ENCODE peak calls at places on chromosomes 12 and 14, in seven cellular contexts. One of them, this sample, is unnamed.

GRCh38 chr14:70254476-70254961 is 65.8 kb upstream of the SLC8A3 start:
- DNase-seq in foreskin fibroblast: peak; percentile 58
- DNase-seq in CD8-positive, alpha-beta T cell: no peak
- DNase-seq in thoracic aorta: no peak
- DNase-seq in mammary epithelial cell: peak; percentile 63
- DNase-seq in tibial artery: no peak
- DNase-seq in fibroblast of the aortic adventitia: no peak
- DNase-seq in this sample: peak; percentile 8

GRCh38 chr14:104588066-104588857 is 8.7 kb downstream of the C14orf180 start:
- DNase-seq in foreskin fibroblast: no peak
- DNase-seq in CD8-positive, alpha-beta T cell: no peak
- DNase-seq in thoracic aorta: no peak
- DNase-seq in mammary epithelial cell: no peak
- DNase-seq in tibial artery: no peak
- DNase-seq in fibroblast of the aortic adventitia: no peak
- DNase-seq in this sample: no peak

GRCh38 chr14:50001999-50002925 is 109.4 kb downstream of the ARF6 start:
- DNase-seq in foreskin fibroblast: no peak
- DNase-seq in CD8-positive, alpha-beta T cell: peak; percentile 48
- DNase-seq in thoracic aorta: no peak
- DNase-seq in mammary epithelial cell: peak; percentile 32
- DNase-seq in tibial artery: peak; percentile 28
- DNase-seq in fibroblast of the aortic adventitia: no peak
- DNase-seq in this sample: no peak

GRCh38 chr12:6635375-6635855 is 344 bp downstream of the LPAR5 start:
- DNase-seq in foreskin fibroblast: no peak
- DNase-seq in CD8-positive, alpha-beta T cell: peak; percentile 52
- DNase-seq in thoracic aorta: no peak
- DNase-seq in mammary epithelial cell: no peak
- DNase-seq in tibial artery: no peak
- DNase-seq in fibroblast of the aortic adventitia: no peak
- DNase-seq in this sample: no peak

GRCh38 chr12:50618864-50619609 is 114.3 kb downstream of the DIP2B start:
- DNase-seq in foreskin fibroblast: peak; percentile 50
- DNase-seq in CD8-positive, alpha-beta T cell: no peak
- DNase-seq in thoracic aorta: no peak
- DNase-seq in mammary epithelial cell: peak; percentile 79
- DNase-seq in tibial artery: no peak
- DNase-seq in fibroblast of the aortic adventitia: peak; percentile 56
- DNase-seq in this sample: peak; percentile 15

GRCh38 chr14:104507443-104507842 is 72.1 kb upstream of the C14orf180 start:
- DNase-seq in foreskin fibroblast: no peak
- DNase-seq in CD8-positive, alpha-beta T cell: no peak
- DNase-seq in thoracic aorta: no peak
- DNase-seq in mammary epithelial cell: no peak
- DNase-seq in tibial artery: no peak
- DNase-seq in fibroblast of the aortic adventitia: no peak
- DNase-seq in this sample: no peak

GRCh38 chr14:106372870-106373657 is 846.7 kb downstream of the TMEM121 start:
- DNase-seq in foreskin fibroblast: no peak
- DNase-seq in CD8-positive, alpha-beta T cell: peak; percentile 63
- DNase-seq in thoracic aorta: no peak
- DNase-seq in mammary epithelial cell: no peak
- DNase-seq in tibial artery: no peak
- DNase-seq in fibroblast of the aortic adventitia: no peak
- DNase-seq in this sample: no peak

GRCh38 chr12:115088995-115089841 is 405.2 kb upstream of the TBX3 start:
- DNase-seq in foreskin fibroblast: no peak
- DNase-seq in CD8-positive, alpha-beta T cell: no peak
- DNase-seq in thoracic aorta: no peak
- DNase-seq in mammary epithelial cell: no peak
- DNase-seq in tibial artery: no peak
- DNase-seq in fibroblast of the aortic adventitia: no peak
- DNase-seq in this sample: no peak

GRCh38 chr14:50812856-50813543 is 18.0 kb downstream of the NIN start:
- DNase-seq in foreskin fibroblast: no peak
- DNase-seq in CD8-positive, alpha-beta T cell: no peak
- DNase-seq in thoracic aorta: no peak
- DNase-seq in mammary epithelial cell: no peak
- DNase-seq in tibial artery: no peak
- DNase-seq in fibroblast of the aortic adventitia: no peak
- DNase-seq in this sample: no peak

GRCh38 chr12:8644345-8645248 is 18.0 kb downstream of the MFAP5 start:
- DNase-seq in foreskin fibroblast: no peak
- DNase-seq in CD8-positive, alpha-beta T cell: peak; percentile 13
- DNase-seq in thoracic aorta: no peak
- DNase-seq in mammary epithelial cell: peak; percentile 68
- DNase-seq in tibial artery: no peak
- DNase-seq in fibroblast of the aortic adventitia: no peak
- DNase-seq in this sample: peak; percentile 17

GRCh38 chr12:90211017-90211416 is 502.4 kb upstream of the ATP2B1 start:
- DNase-seq in foreskin fibroblast: peak; percentile 58
- DNase-seq in CD8-positive, alpha-beta T cell: no peak
- DNase-seq in thoracic aorta: no peak
- DNase-seq in mammary epithelial cell: peak; percentile 77
- DNase-seq in tibial artery: no peak
- DNase-seq in fibroblast of the aortic adventitia: peak; percentile 48
- DNase-seq in this sample: peak; percentile 57

GRCh38 chr14:80653951-80654350 is 287.6 kb downstream of the CEP128 start:
- DNase-seq in foreskin fibroblast: peak; percentile 10
- DNase-seq in CD8-positive, alpha-beta T cell: no peak
- DNase-seq in thoracic aorta: no peak
- DNase-seq in mammary epithelial cell: no peak
- DNase-seq in tibial artery: no peak
- DNase-seq in fibroblast of the aortic adventitia: no peak
- DNase-seq in this sample: no peak

GRCh38 chr12:6074394-6074793 is 50.1 kb downstream of the VWF start:
- DNase-seq in foreskin fibroblast: no peak
- DNase-seq in CD8-positive, alpha-beta T cell: no peak
- DNase-seq in thoracic aorta: no peak
- DNase-seq in mammary epithelial cell: no peak
- DNase-seq in tibial artery: no peak
- DNase-seq in fibroblast of the aortic adventitia: no peak
- DNase-seq in this sample: no peak

GRCh38 chr12:52953181-52953841 is 4.4 kb downstream of the KRT18 start:
- DNase-seq in foreskin fibroblast: no peak
- DNase-seq in CD8-positive, alpha-beta T cell: no peak
- DNase-seq in thoracic aorta: no peak
- DNase-seq in mammary epithelial cell: no peak
- DNase-seq in tibial artery: no peak
- DNase-seq in fibroblast of the aortic adventitia: no peak
- DNase-seq in this sample: no peak

GRCh38 chr12:117863004-117863709 is 105.6 kb downstream of the KSR2 start:
- DNase-seq in foreskin fibroblast: peak; percentile 5
- DNase-seq in CD8-positive, alpha-beta T cell: no peak
- DNase-seq in thoracic aorta: no peak
- DNase-seq in mammary epithelial cell: peak; percentile 51
- DNase-seq in tibial artery: no peak
- DNase-seq in fibroblast of the aortic adventitia: no peak
- DNase-seq in this sample: peak; percentile 69

GRCh38 chr12:24948816-24949722 is at the start of gene BCAT1:
- DNase-seq in foreskin fibroblast: peak; percentile 92
- DNase-seq in CD8-positive, alpha-beta T cell: no peak
- DNase-seq in thoracic aorta: peak; percentile 18
- DNase-seq in mammary epithelial cell: peak; percentile 32
- DNase-seq in tibial artery: peak; percentile 74
- DNase-seq in fibroblast of the aortic adventitia: peak; percentile 86
- DNase-seq in this sample: peak; percentile 77

GRCh38 chr12:85575115-85576096 is 260.8 kb downstream of the RASSF9 start:
- DNase-seq in foreskin fibroblast: peak; percentile 81
- DNase-seq in CD8-positive, alpha-beta T cell: no peak
- DNase-seq in thoracic aorta: no peak
- DNase-seq in mammary epithelial cell: peak; percentile 47
- DNase-seq in tibial artery: peak; percentile 39
- DNase-seq in fibroblast of the aortic adventitia: peak; percentile 79
- DNase-seq in this sample: peak; percentile 70

GRCh38 chr14:105090493-105091334 is 25.5 kb upstream of the GPR132 start:
- DNase-seq in foreskin fibroblast: peak; percentile 91
- DNase-seq in CD8-positive, alpha-beta T cell: peak; percentile 86
- DNase-seq in thoracic aorta: no peak
- DNase-seq in mammary epithelial cell: peak; percentile 73
- DNase-seq in tibial artery: peak; percentile 81
- DNase-seq in fibroblast of the aortic adventitia: peak; percentile 74
- DNase-seq in this sample: peak; percentile 68

GRCh38 chr14:34701808-34702207 is 12.6 kb downstream of the CFL2 start:
- DNase-seq in foreskin fibroblast: no peak
- DNase-seq in CD8-positive, alpha-beta T cell: no peak
- DNase-seq in thoracic aorta: no peak
- DNase-seq in mammary epithelial cell: no peak
- DNase-seq in tibial artery: no peak
- DNase-seq in fibroblast of the aortic adventitia: no peak
- DNase-seq in this sample: no peak

GRCh38 chr12:82754856-82755255 is 68.2 kb downstream of the TMTC2 start:
- DNase-seq in foreskin fibroblast: no peak
- DNase-seq in CD8-positive, alpha-beta T cell: no peak
- DNase-seq in thoracic aorta: no peak
- DNase-seq in mammary epithelial cell: no peak
- DNase-seq in tibial artery: no peak
- DNase-seq in fibroblast of the aortic adventitia: peak; percentile 41
- DNase-seq in this sample: no peak

GRCh38 chr14:31420013-31420318 is 384 bp downstream of the HEATR5A start:
- DNase-seq in foreskin fibroblast: no peak
- DNase-seq in CD8-positive, alpha-beta T cell: peak; percentile 6
- DNase-seq in thoracic aorta: no peak
- DNase-seq in mammary epithelial cell: peak; percentile 58
- DNase-seq in tibial artery: peak; percentile 33
- DNase-seq in fibroblast of the aortic adventitia: no peak
- DNase-seq in this sample: no peak

GRCh38 chr14:54590481-54590880 is 23.6 kb downstream of the SAMD4A start:
- DNase-seq in foreskin fibroblast: peak; percentile 35
- DNase-seq in CD8-positive, alpha-beta T cell: no peak
- DNase-seq in thoracic aorta: no peak
- DNase-seq in mammary epithelial cell: no peak
- DNase-seq in tibial artery: no peak
- DNase-seq in fibroblast of the aortic adventitia: no peak
- DNase-seq in this sample: no peak

GRCh38 chr14:93943930-93944329 is 16.8 kb downstream of the FAM181A start:
- DNase-seq in foreskin fibroblast: no peak
- DNase-seq in CD8-positive, alpha-beta T cell: no peak
- DNase-seq in thoracic aorta: no peak
- DNase-seq in mammary epithelial cell: no peak
- DNase-seq in tibial artery: no peak
- DNase-seq in fibroblast of the aortic adventitia: no peak
- DNase-seq in this sample: no peak

GRCh38 chr12:50197297-50197727 is 30.1 kb upstream of the CERS5 start:
- DNase-seq in foreskin fibroblast: no peak
- DNase-seq in CD8-positive, alpha-beta T cell: no peak
- DNase-seq in thoracic aorta: no peak
- DNase-seq in mammary epithelial cell: no peak
- DNase-seq in tibial artery: no peak
- DNase-seq in fibroblast of the aortic adventitia: peak; percentile 59
- DNase-seq in this sample: no peak

GRCh38 chr12:88947486-88948043 is 367.3 kb upstream of the KITLG start:
- DNase-seq in foreskin fibroblast: no peak
- DNase-seq in CD8-positive, alpha-beta T cell: no peak
- DNase-seq in thoracic aorta: no peak
- DNase-seq in mammary epithelial cell: no peak
- DNase-seq in tibial artery: no peak
- DNase-seq in fibroblast of the aortic adventitia: no peak
- DNase-seq in this sample: no peak

GRCh38 chr12:68804654-68805591 is 3.1 kb upstream of the MDM2 start:
- DNase-seq in foreskin fibroblast: no peak
- DNase-seq in CD8-positive, alpha-beta T cell: no peak
- DNase-seq in thoracic aorta: no peak
- DNase-seq in mammary epithelial cell: no peak
- DNase-seq in tibial artery: no peak
- DNase-seq in fibroblast of the aortic adventitia: no peak
- DNase-seq in this sample: no peak

GRCh38 chr12:124543052-124543590 is 24.3 kb downstream of the NCOR2 start:
- DNase-seq in foreskin fibroblast: no peak
- DNase-seq in CD8-positive, alpha-beta T cell: no peak
- DNase-seq in thoracic aorta: no peak
- DNase-seq in mammary epithelial cell: no peak
- DNase-seq in tibial artery: no peak
- DNase-seq in fibroblast of the aortic adventitia: no peak
- DNase-seq in this sample: no peak

GRCh38 chr14:34826661-34827060 is 48.5 kb downstream of the BAZ1A start:
- DNase-seq in foreskin fibroblast: peak; percentile 78
- DNase-seq in CD8-positive, alpha-beta T cell: no peak
- DNase-seq in thoracic aorta: no peak
- DNase-seq in mammary epithelial cell: peak; percentile 32
- DNase-seq in tibial artery: no peak
- DNase-seq in fibroblast of the aortic adventitia: peak; percentile 16
- DNase-seq in this sample: peak; percentile 70

GRCh38 chr12:1925125-1925963 is 6.9 kb upstream of the CACNA2D4 start:
- DNase-seq in foreskin fibroblast: no peak
- DNase-seq in CD8-positive, alpha-beta T cell: no peak
- DNase-seq in thoracic aorta: no peak
- DNase-seq in mammary epithelial cell: no peak
- DNase-seq in tibial artery: no peak
- DNase-seq in fibroblast of the aortic adventitia: no peak
- DNase-seq in this sample: no peak

GRCh38 chr12:5898874-5899273 is 46.2 kb downstream of the ANO2 start:
- DNase-seq in foreskin fibroblast: no peak
- DNase-seq in CD8-positive, alpha-beta T cell: no peak
- DNase-seq in thoracic aorta: no peak
- DNase-seq in mammary epithelial cell: no peak
- DNase-seq in tibial artery: no peak
- DNase-seq in fibroblast of the aortic adventitia: no peak
- DNase-seq in this sample: no peak

GRCh38 chr14:64704145-64704742 is at the start of gene PLEKHG3:
- DNase-seq in foreskin fibroblast: peak; percentile 79
- DNase-seq in CD8-positive, alpha-beta T cell: no peak
- DNase-seq in thoracic aorta: no peak
- DNase-seq in mammary epithelial cell: peak; percentile 82
- DNase-seq in tibial artery: peak; percentile 60
- DNase-seq in fibroblast of the aortic adventitia: peak; percentile 65
- DNase-seq in this sample: peak; percentile 56
- H3K4me3 ChIP-seq in foreskin fibroblast: peak within 1 kb of the TSS; percentile 75
- H3K4me3 ChIP-seq in CD8-positive, alpha-beta T cell: peak within 1 kb of the TSS; percentile 49
- H3K4me3 ChIP-seq in thoracic aorta: peak within 1 kb of the TSS; percentile 87
- H3K4me3 ChIP-seq in mammary epithelial cell: peak within 1 kb of the TSS; percentile 82
- H3K4me3 ChIP-seq in tibial artery: peak within 1 kb of the TSS; percentile 88
- H3K4me3 ChIP-seq in fibroblast of the aortic adventitia: peak within 1 kb of the TSS; percentile 83
- H3K4me3 ChIP-seq in this sample: peak within 1 kb of the TSS; percentile 60

GRCh38 chr12:106918746-106919145 is 37.0 kb upstream of the TMEM263 start:
- DNase-seq in foreskin fibroblast: peak; percentile 50
- DNase-seq in CD8-positive, alpha-beta T cell: no peak
- DNase-seq in thoracic aorta: no peak
- DNase-seq in mammary epithelial cell: no peak
- DNase-seq in tibial artery: no peak
- DNase-seq in fibroblast of the aortic adventitia: peak; percentile 14
- DNase-seq in this sample: peak; percentile 9
- TF ChIP-seq CTCF in foreskin fibroblast: peak; percentile 58
- TF ChIP-seq CTCF in CD8-positive, alpha-beta T cell: no peak
- TF ChIP-seq CTCF in thoracic aorta: no peak
- TF ChIP-seq CTCF in mammary epithelial cell: peak; percentile 62
- TF ChIP-seq CTCF in tibial artery: no peak
- TF ChIP-seq CTCF in fibroblast of the aortic adventitia: peak; percentile 51
- TF ChIP-seq CTCF in this sample: peak; percentile 57

GRCh38 chr12:110270125-110270962 is 10.7 kb upstream of the ATP2A2 start:
- DNase-seq in foreskin fibroblast: peak; percentile 81
- DNase-seq in CD8-positive, alpha-beta T cell: no peak
- DNase-seq in thoracic aorta: no peak
- DNase-seq in mammary epithelial cell: peak; percentile 50
- DNase-seq in tibial artery: no peak
- DNase-seq in fibroblast of the aortic adventitia: peak; percentile 54
- DNase-seq in this sample: peak; percentile 81
- H3K4me3 ChIP-seq in foreskin fibroblast: no peak overlapping the region
- H3K4me3 ChIP-seq in CD8-positive, alpha-beta T cell: no peak overlapping the region
- H3K4me3 ChIP-seq in thoracic aorta: peak overlapping the region; percentile 18
- H3K4me3 ChIP-seq in mammary epithelial cell: no peak overlapping the region
- H3K4me3 ChIP-seq in tibial artery: no peak overlapping the region
- H3K4me3 ChIP-seq in fibroblast of the aortic adventitia: no peak overlapping the region
- H3K4me3 ChIP-seq in this sample: no peak overlapping the region

GRCh38 chr12:57522887-57523705 is 472 bp downstream of the MBD6 start:
- DNase-seq in foreskin fibroblast: peak; percentile 65
- DNase-seq in CD8-positive, alpha-beta T cell: peak; percentile 31
- DNase-seq in thoracic aorta: peak; percentile 17
- DNase-seq in mammary epithelial cell: peak; percentile 23
- DNase-seq in tibial artery: peak; percentile 67
- DNase-seq in fibroblast of the aortic adventitia: peak; percentile 58
- DNase-seq in this sample: no peak
- TF ChIP-seq CTCF in foreskin fibroblast: no peak
- TF ChIP-seq CTCF in CD8-positive, alpha-beta T cell: no peak
- TF ChIP-seq CTCF in thoracic aorta: no peak
- TF ChIP-seq CTCF in mammary epithelial cell: no peak
- TF ChIP-seq CTCF in tibial artery: no peak
- TF ChIP-seq CTCF in fibroblast of the aortic adventitia: no peak
- TF ChIP-seq CTCF in this sample: no peak